ENCODE peak calls at places on chromosomes 5 and 9, in four cellular contexts. E is foreskin fibroblast, C is germinal center, R is kidney. F is an unnamed sample.

GRCh38 chr5:124956471-124957029 is 210.1 kb upstream of the ZNF608 start:
- DNase-seq in E (peak; percentile 20), C (no peak), R (no peak), F (no peak)

GRCh38 chr5:4020386-4020785 is 424.8 kb downstream of the IRX1 start:
- DNase-seq in E (no peak), C (no peak), R (no peak), F (no peak)

GRCh38 chr9:90905079-90905478 is 103.5 kb downstream of the SYK start:
- DNase-seq in E (no peak), C (no peak), R (peak; percentile 94), F (no peak)

GRCh38 chr5:131814990-131815389 is 18.2 kb upstream of the FNIP1 start:
- DNase-seq in E (peak; percentile 87), C (no peak), R (no peak), F (peak; percentile 55)

GRCh38 chr5:55230086-55230629 is 3.0 kb upstream of the MCIDAS start:
- DNase-seq in E (no peak), C (no peak), R (no peak), F (no peak)

GRCh38 chr5:138605254-138605972 is 30.2 kb upstream of the HSPA9 start:
- DNase-seq in E (no peak), C (no peak), R (no peak), F (no peak)

GRCh38 chr5:79464695-79465332 is 49.1 kb downstream of the HOMER1 start:
- DNase-seq in E (peak; percentile 56), C (peak; percentile 37), R (peak; percentile 37), F (peak; percentile 44)

GRCh38 chr5:122880749-122881148 is 35.3 kb downstream of the SNX24 start:
- DNase-seq in E (peak; percentile 9), C (no peak), R (no peak), F (no peak)

GRCh38 chr9:106287108-106287631 is 575.8 kb upstream of the ZNF462 start:
- DNase-seq in E (no peak), C (no peak), R (no peak), F (no peak)

GRCh38 chr5:77322406-77322805 is 111.9 kb downstream of the PDE8B start:
- DNase-seq in E (no peak), C (no peak), R (no peak), F (no peak)

GRCh38 chr5:77871946-77872345 is 95.8 kb upstream of the TBCA start:
- DNase-seq in E (no peak), C (no peak), R (no peak), F (no peak)

GRCh38 chr9:130028493-130029222 is 14.3 kb downstream of the FNBP1 start:
- DNase-seq in E (no peak), C (no peak), R (no peak), F (no peak)

GRCh38 chr5:12557012-12557411 is 652.8 kb upstream of the CTNND2 start:
- DNase-seq in E (no peak), C (no peak), R (no peak), F (no peak)

GRCh38 chr5:157126-157715 is 34.1 kb upstream of the LRRC14B start:
- DNase-seq in E (no peak), C (no peak), R (peak; percentile 28), F (no peak)

GRCh38 chr9:122346478-122347347 is 24.1 kb upstream of the PTGS1 start:
- DNase-seq in E (peak; percentile 52), C (peak; percentile 43), R (peak; percentile 85), F (peak; percentile 16)

GRCh38 chr9:79471577-79472543 is 99.9 kb upstream of the TLE4 start:
- DNase-seq in E (peak; percentile 90), C (no peak), R (peak; percentile 80), F (no peak)

GRCh38 chr5:17118631-17119030 is 98.8 kb upstream of the BASP1 start:
- DNase-seq in E (peak; percentile 96), C (peak; percentile 17), R (no peak), F (peak; percentile 96)

GRCh38 chr5:73638344-73639095 is 12.5 kb downstream of the ARHGEF28 start:
- DNase-seq in E (peak; percentile 68), C (no peak), R (no peak), F (peak; percentile 33)

GRCh38 chr5:173925449-173926071 is 37.4 kb downstream of the CPEB4 start:
- DNase-seq in E (peak; percentile 82), C (peak; percentile 16), R (no peak), F (peak; percentile 69)

GRCh38 chr9:127183814-127184582 is 61.6 kb upstream of the ANGPTL2 start:
- DNase-seq in E (peak; percentile 74), C (no peak), R (peak; percentile 76), F (no peak)

GRCh38 chr9:14313378-14313940 is 482 bp downstream of the NFIB start:
- DNase-seq in E (peak; percentile 59), C (no peak), R (peak; percentile 76), F (no peak)

GRCh38 chr5:80185095-80185494 is 70.8 kb downstream of the SERINC5 start:
- DNase-seq in E (no peak), C (no peak), R (no peak), F (no peak)

GRCh38 chr5:36521838-36522745 is 84.3 kb upstream of the SLC1A3 start:
- DNase-seq in E (no peak), C (no peak), R (no peak), F (no peak)

GRCh38 chr5:28548856-28549255 is 1510.5 kb upstream of the CDH9 start:
- DNase-seq in E (no peak), C (no peak), R (no peak), F (no peak)

GRCh38 chr5:172696171-172696849 is 55.2 kb downstream of the NEURL1B start:
- DNase-seq in E (no peak), C (no peak), R (peak; percentile 90), F (no peak)